ENCODE peak calls at places on chromosome 19, in seven cellular contexts. One of them, this sample, is unnamed.

GRCh38 chr19:44806271-44806670 is 2.6 kb upstream of the BCAM start:
- DNase-seq in AG04450: no peak
- DNase-seq in globus pallidus: no peak
- DNase-seq in activated CD8-positive, alpha-beta memory T cell treated with anti-CD3 and anti-CD28 coated beads for 4 hours: no peak
- DNase-seq in adipocyte: no peak
- DNase-seq in NCI-H1436: no peak
- DNase-seq in T-helper 17 cell: no peak
- DNase-seq in this sample: no peak

GRCh38 chr19:54162884-54163283 is 3.4 kb upstream of the LENG1 start:
- DNase-seq in adipocyte: no peak
- DNase-seq in globus pallidus: no peak
- DNase-seq in T-helper 17 cell: no peak
- DNase-seq in NCI-H1436: no peak
- DNase-seq in activated CD8-positive, alpha-beta memory T cell treated with anti-CD3 and anti-CD28 coated beads for 4 hours: no peak
- DNase-seq in AG04450: no peak
- DNase-seq in this sample: no peak

GRCh38 chr19:48963371-48964204 is 1.5 kb upstream of the FTL start:
- DNase-seq in globus pallidus: peak
- DNase-seq in T-helper 17 cell: no peak
- DNase-seq in activated CD8-positive, alpha-beta memory T cell treated with anti-CD3 and anti-CD28 coated beads for 4 hours: peak
- DNase-seq in AG04450: no peak
- DNase-seq in NCI-H1436: peak
- DNase-seq in adipocyte: peak
- DNase-seq in this sample: peak

GRCh38 chr19:18428837-18429674 is 8.9 kb downstream of the ISYNA1 start:
- DNase-seq in NCI-H1436: peak
- DNase-seq in adipocyte: peak
- DNase-seq in AG04450: no peak
- DNase-seq in globus pallidus: peak
- DNase-seq in T-helper 17 cell: peak
- DNase-seq in activated CD8-positive, alpha-beta memory T cell treated with anti-CD3 and anti-CD28 coated beads for 4 hours: peak
- DNase-seq in this sample: peak

GRCh38 chr19:35759697-35760096 is 1.7 kb downstream of the PROSER3 start:
- DNase-seq in activated CD8-positive, alpha-beta memory T cell treated with anti-CD3 and anti-CD28 coated beads for 4 hours: no peak
- DNase-seq in NCI-H1436: no peak
- DNase-seq in adipocyte: no peak
- DNase-seq in T-helper 17 cell: no peak
- DNase-seq in globus pallidus: no peak
- DNase-seq in AG04450: no peak
- DNase-seq in this sample: no peak

GRCh38 chr19:30719189-30719990 is 347.2 kb downstream of the ZNF536 start:
- DNase-seq in activated CD8-positive, alpha-beta memory T cell treated with anti-CD3 and anti-CD28 coated beads for 4 hours: no peak
- DNase-seq in NCI-H1436: no peak
- DNase-seq in AG04450: no peak
- DNase-seq in adipocyte: peak
- DNase-seq in globus pallidus: peak
- DNase-seq in T-helper 17 cell: no peak
- DNase-seq in this sample: peak

GRCh38 chr19:30878456-30878855 is 470.8 kb downstream of the TSHZ3 start:
- DNase-seq in globus pallidus: no peak
- DNase-seq in T-helper 17 cell: no peak
- DNase-seq in adipocyte: no peak
- DNase-seq in NCI-H1436: no peak
- DNase-seq in activated CD8-positive, alpha-beta memory T cell treated with anti-CD3 and anti-CD28 coated beads for 4 hours: no peak
- DNase-seq in AG04450: no peak
- DNase-seq in this sample: no peak

GRCh38 chr19:4260605-4261191 is 13.8 kb downstream of the YJU2 start:
- DNase-seq in NCI-H1436: no peak
- DNase-seq in globus pallidus: no peak
- DNase-seq in AG04450: no peak
- DNase-seq in T-helper 17 cell: no peak
- DNase-seq in adipocyte: no peak
- DNase-seq in activated CD8-positive, alpha-beta memory T cell treated with anti-CD3 and anti-CD28 coated beads for 4 hours: no peak
- DNase-seq in this sample: no peak

GRCh38 chr19:31232220-31232619 is 117.0 kb downstream of the TSHZ3 start:
- DNase-seq in globus pallidus: no peak
- DNase-seq in T-helper 17 cell: no peak
- DNase-seq in NCI-H1436: no peak
- DNase-seq in activated CD8-positive, alpha-beta memory T cell treated with anti-CD3 and anti-CD28 coated beads for 4 hours: no peak
- DNase-seq in AG04450: peak
- DNase-seq in adipocyte: no peak
- DNase-seq in this sample: no peak

This sample was measured in Ammon's horn.